ENCODE peak calls at places on chromosomes 4 and X, in eight cellular contexts. Q, F, B, L, I, J, G and A are unnamed samples.

GRCh38 chr4:184030764-184031163 is 125.7 kb downstream of the STOX2 start:
- DNase-seq in Q (no peak), F (no peak), B (no peak), L (no peak), I (no peak), J (no peak), G (no peak), A (no peak)

GRCh38 chr4:26194764-26195163 is 126.0 kb upstream of the RBPJ start:
- DNase-seq in Q (no peak), F (no peak), B (no peak), L (no peak), I (no peak), J (no peak), G (no peak), A (no peak)

GRCh38 chr4:128455480-128455879 is 167.9 kb upstream of the PGRMC2 start:
- DNase-seq in Q (no peak), F (no peak), B (no peak), L (no peak), I (no peak), J (no peak), G (no peak), A (no peak)

GRCh38 chr4:127309360-127310095 is 323.2 kb upstream of the INTU start:
- DNase-seq in Q (peak; percentile 27), F (no peak), B (no peak), L (no peak), I (no peak), J (no peak), G (no peak), A (no peak)

GRCh38 chr4:141587897-141588296 is 48.5 kb upstream of the IL15 start:
- DNase-seq in Q (peak; percentile 64), F (no peak), B (peak; percentile 7), L (peak; percentile 11), I (peak; percentile 47), J (no peak), G (no peak), A (no peak)

GRCh38 chrX:49029876-49030275 is 13.3 kb downstream of the TFE3 start:
- DNase-seq in Q (no peak), F (no peak), B (no peak), L (no peak), I (no peak), J (no peak), G (no peak), A (no peak)

GRCh38 chr4:54585321-54586000 is 72.3 kb upstream of the KIT start:
- DNase-seq in Q (peak; percentile 62), F (no peak), B (peak; percentile 27), L (peak; percentile 20), I (peak; percentile 25), J (no peak), G (no peak), A (no peak)

GRCh38 chrX:70434914-70435586 is 9.6 kb upstream of the DLG3 start:
- DNase-seq in Q (peak; percentile 48), F (no peak), B (peak; percentile 51), L (peak; percentile 26), I (peak; percentile 55), J (no peak), G (no peak), A (no peak)

GRCh38 chrX:7133036-7133412 is 14.5 kb upstream of the STS start:
- DNase-seq in Q (peak; percentile 35), F (no peak), B (peak; percentile 52), L (peak; percentile 41), I (peak; percentile 30), J (no peak), G (no peak), A (no peak)

GRCh38 chr4:116664198-116664597 is 421.2 kb downstream of the TRAM1L1 start:
- DNase-seq in Q (no peak), F (no peak), B (no peak), L (no peak), I (no peak), J (no peak), G (no peak), A (peak; percentile 7)

GRCh38 chr4:97910005-97910404 is 233.3 kb downstream of the STPG2 start:
- DNase-seq in Q (no peak), F (no peak), B (no peak), L (no peak), I (peak; percentile 0), J (no peak), G (no peak), A (no peak)

DNA sequence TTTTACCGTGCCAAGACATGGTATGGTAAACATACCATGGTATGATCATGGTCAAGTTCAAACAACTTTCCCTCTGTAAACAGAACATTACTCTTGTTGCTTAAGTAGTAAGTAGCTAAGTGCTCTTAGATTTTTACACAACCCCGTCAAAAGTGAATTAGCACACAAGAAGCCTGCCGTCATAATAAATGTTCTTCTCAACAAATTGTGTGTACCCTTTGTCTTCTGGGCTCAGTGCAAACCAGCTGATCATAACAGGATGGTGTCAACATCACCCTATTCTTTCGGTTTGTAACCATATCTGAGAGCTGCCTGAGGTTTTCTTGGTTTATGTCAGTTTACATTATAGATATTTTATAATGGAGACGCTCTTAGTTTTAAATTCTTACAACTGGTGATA is 28.8 kb downstream of the MSL3 start:
- DNase-seq in Q (peak; percentile 4), F (no peak), B (peak; percentile 11), L (peak; percentile 12), I (peak; percentile 5), J (no peak), G (no peak), A (no peak)
- H3K4me3 ChIP-seq in Q (no peak overlapping the region), F (no peak overlapping the region), B (no peak overlapping the region), L (peak overlapping the region; percentile 47), I (no peak overlapping the region), J (peak overlapping the region; percentile 21), G (no peak overlapping the region), A (no peak overlapping the region)

DNA sequence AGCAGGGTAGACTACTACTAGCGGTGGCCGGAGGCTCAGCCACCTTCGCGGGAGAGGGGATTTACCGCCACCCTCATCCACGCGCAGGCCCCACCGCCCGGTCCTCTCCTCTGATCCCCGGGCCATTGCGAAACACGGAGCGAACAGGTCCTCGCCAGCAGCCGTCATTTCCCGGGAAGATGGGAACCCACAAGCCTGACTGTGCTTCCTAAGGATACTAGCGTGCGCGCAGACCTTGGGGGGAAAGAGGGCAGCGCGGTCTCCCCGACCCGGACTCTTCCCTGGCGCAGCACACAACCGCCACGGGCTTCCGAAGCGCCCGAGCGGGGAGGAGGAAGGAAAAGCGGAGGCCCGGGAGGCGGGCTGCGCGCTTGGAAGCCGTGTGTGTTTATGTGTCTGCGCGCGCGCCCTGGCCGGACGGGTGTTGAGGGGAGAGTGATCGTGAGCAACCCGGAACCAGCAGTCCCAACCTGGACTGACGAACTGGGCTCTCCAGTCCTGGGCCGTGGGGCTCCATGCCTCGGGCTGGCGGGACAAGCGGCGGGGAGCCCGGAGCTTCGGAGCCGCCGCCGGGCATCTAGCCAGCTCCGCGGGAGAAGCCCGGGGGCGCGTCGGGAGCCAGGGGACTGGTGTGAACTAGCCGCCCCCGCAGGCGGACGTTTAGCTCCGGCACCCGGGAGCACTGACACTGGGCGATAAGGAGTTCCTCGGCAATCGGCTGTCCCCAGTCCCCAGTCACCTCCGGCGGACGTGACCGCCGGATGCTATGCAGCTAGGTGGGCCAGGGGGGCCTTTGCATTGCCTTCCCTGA is 74.6 kb upstream of the BCOR start:
- DNase-seq in Q (peak; percentile 44), F (no peak), B (peak; percentile 65), L (peak; percentile 58), I (peak; percentile 64), J (peak; percentile 88), G (no peak), A (peak; percentile 36)
- H3K4me3 ChIP-seq in Q (peak overlapping the region; percentile 40), F (peak overlapping the region; percentile 30), B (peak overlapping the region; percentile 26), L (peak overlapping the region; percentile 38), I (peak overlapping the region; percentile 25), J (peak overlapping the region; percentile 52), G (peak overlapping the region; percentile 52), A (peak overlapping the region; percentile 32)

GRCh38 chrX:45202171-45202570 is 1.5 kb upstream of the DIPK2B start:
- DNase-seq in Q (no peak), F (no peak), B (no peak), L (no peak), I (no peak), J (no peak), G (no peak), A (no peak)

GRCh38 chrX:45200741-45201234 is at the start of gene DIPK2B:
- DNase-seq in Q (no peak), F (no peak), B (no peak), L (no peak), I (no peak), J (no peak), G (no peak), A (no peak)

GRCh38 chrX:45196701-45197100 is 4.0 kb downstream of the DIPK2B start:
- DNase-seq in Q (peak; percentile 61), F (no peak), B (no peak), L (peak; percentile 3), I (peak; percentile 21), J (no peak), G (no peak), A (no peak)

GRCh38 chrX:45198301-45198700 is 2.4 kb downstream of the DIPK2B start:
- DNase-seq in Q (no peak), F (no peak), B (peak; percentile 6), L (peak; percentile 9), I (no peak), J (no peak), G (no peak), A (no peak)

DNA sequence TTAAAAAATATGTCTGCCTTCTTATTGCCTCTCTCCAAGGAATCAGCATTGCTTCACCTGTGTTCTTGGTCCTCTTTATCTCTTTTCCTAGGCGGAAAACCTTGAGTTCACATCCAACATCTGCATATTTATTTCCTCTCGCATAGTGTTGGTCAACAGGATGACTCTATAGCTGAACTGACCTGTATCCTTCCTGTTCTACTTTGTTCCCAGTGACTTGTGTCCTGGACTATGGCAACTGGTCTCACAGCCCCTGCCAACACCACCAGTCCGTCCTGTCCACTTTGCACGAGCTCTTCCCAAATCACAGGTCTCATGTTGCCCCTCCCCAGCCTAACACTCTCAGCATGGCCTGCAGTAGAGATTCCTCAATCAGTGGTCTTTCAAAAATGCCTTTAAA is 2.0 kb downstream of the DIPK2B start:
- DNase-seq in Q (no peak), F (no peak), B (no peak), L (no peak), I (no peak), J (no peak), G (no peak), A (no peak)
- H3K4me3 ChIP-seq in Q (no peak overlapping the region), F (no peak overlapping the region), B (no peak overlapping the region), L (no peak overlapping the region), I (no peak overlapping the region), J (no peak overlapping the region), G (no peak overlapping the region), A (no peak overlapping the region)

GRCh38 chr4:30380404-30380998 is 339.7 kb upstream of the PCDH7 start:
- DNase-seq in Q (peak; percentile 73), F (no peak), B (peak; percentile 81), L (peak; percentile 87), I (peak; percentile 75), J (no peak), G (no peak), A (peak; percentile 75)

GRCh38 chr4:30385650-30386049 is 334.5 kb upstream of the PCDH7 start:
- DNase-seq in Q (peak; percentile 1), F (no peak), B (no peak), L (no peak), I (no peak), J (no peak), G (no peak), A (no peak)

DNA sequence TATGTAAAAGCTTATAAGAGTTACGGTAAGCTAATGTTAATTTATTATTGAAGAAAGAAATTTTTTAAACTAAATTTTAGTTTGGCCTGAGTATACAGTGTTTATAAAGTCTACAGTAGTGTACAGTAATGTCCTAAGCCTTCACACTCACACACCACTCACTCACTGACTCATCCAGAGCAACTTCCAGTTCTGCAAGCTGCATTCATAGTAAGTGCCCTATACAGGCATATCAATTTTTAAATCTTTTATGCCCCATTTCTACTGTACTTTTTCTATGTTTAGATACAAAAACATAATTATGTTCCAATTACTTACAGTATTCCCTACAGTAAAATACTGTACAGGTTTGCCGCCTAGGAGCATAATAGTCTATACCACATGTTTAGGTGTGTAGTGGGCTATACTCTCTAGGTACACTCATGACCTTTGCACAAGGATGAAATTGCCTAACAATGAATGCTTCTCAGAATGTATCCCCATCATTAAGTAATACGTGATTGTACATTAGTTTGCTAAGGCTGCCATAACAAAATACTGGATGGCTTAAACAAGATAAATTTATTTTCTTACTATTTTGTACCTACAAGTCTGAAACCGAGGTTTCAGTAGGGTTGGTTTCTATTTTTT is 333.8 kb upstream of the PCDH7 start:
- DNase-seq in Q (peak; percentile 77), F (no peak), B (peak; percentile 6), L (peak; percentile 39), I (peak; percentile 46), J (no peak), G (no peak), A (no peak)
- H3K4me3 ChIP-seq in Q (no peak overlapping the region), F (no peak overlapping the region), B (no peak overlapping the region), L (no peak overlapping the region), I (no peak overlapping the region), J (no peak overlapping the region), G (no peak overlapping the region), A (no peak overlapping the region)